ENCODE peak calls at places on chromosomes 2 and 18, in ten cellular contexts. O is spleen, C is activated B cell treated with CpG ODN at 0.5 μM for 24 hours, V is cardiac muscle cell, M is retinal pigment epithelial cell, Z is progenitor cell of endocrine pancreas, I is ovary, E is psoas muscle, D is fibroblast of the aortic adventitia, T is fibroblast of mammary gland. G is an unnamed sample.

GRCh38 chr2:234142530-234142929 is 92.0 kb downstream of the SPP2 start:
- DNase-seq in M (no peak), V (no peak), T (no peak), Z (no peak), I (no peak), E (no peak), O (no peak), C (no peak), D (peak), G (no peak)

GRCh38 chr2:25677877-25678276 is 4.5 kb upstream of the DTNB start:
- DNase-seq in M (no peak), C (no peak), Z (no peak), O (no peak), I (no peak), V (no peak), D (no peak), T (no peak), E (no peak), G (no peak)

GRCh38 chr2:158205215-158205614 is 103.5 kb downstream of the UPP2 start:
- DNase-seq in O (no peak), D (no peak), Z (no peak), E (no peak), I (no peak), C (no peak), M (no peak), V (no peak), T (no peak), G (no peak)

GRCh38 chr2:118657451-118657850 is 190.0 kb downstream of the EN1 start:
- DNase-seq in D (peak), V (no peak), M (no peak), E (no peak), C (no peak), I (no peak), Z (no peak), O (no peak), T (peak), G (no peak)

GRCh38 chr18:57436193-57436964 is 1.2 kb downstream of the ONECUT2 start:
- DNase-seq in I (no peak), D (no peak), M (no peak), E (no peak), Z (no peak), V (no peak), C (no peak), O (no peak), T (no peak), G (no peak)

GRCh38 chr18:55024568-55024967 is 65.3 kb upstream of the CCDC68 start:
- DNase-seq in D (no peak), M (no peak), C (no peak), T (no peak), I (no peak), V (no peak), O (no peak), E (no peak), Z (no peak), G (no peak)

GRCh38 chr18:9775172-9775571 is 67.1 kb downstream of the RAB31 start:
- DNase-seq in C (no peak), T (no peak), D (no peak), M (no peak), Z (no peak), E (no peak), O (no peak), V (peak), I (no peak), G (no peak)

GRCh38 chr2:108870069-108870644 is 83.6 kb downstream of the CCDC138 start:
- DNase-seq in V (peak), C (no peak), O (no peak), D (no peak), M (no peak), Z (no peak), I (no peak), E (no peak), T (no peak), G (no peak)

GRCh38 chr2:38443021-38443541 is 66.0 kb upstream of the ATL2 start:
- DNase-seq in D (peak), O (no peak), I (peak), C (no peak), Z (no peak), M (no peak), T (peak), E (no peak), V (peak), G (no peak)

GRCh38 chr2:207805566-207806226 is 36.0 kb upstream of the FZD5 start:
- DNase-seq in Z (no peak), V (no peak), M (no peak), E (no peak), O (no peak), D (peak), T (peak), I (no peak), C (no peak), G (no peak)

GRCh38 chr2:136085810-136086209 is 32.1 kb downstream of the CXCR4 start:
- DNase-seq in E (no peak), M (peak), D (no peak), C (no peak), V (no peak), Z (no peak), I (no peak), T (no peak), O (no peak), G (no peak)

GRCh38 chr2:240655931-240656886 is 26.5 kb downstream of the AQP12B start:
- DNase-seq in D (peak), E (no peak), C (no peak), M (no peak), T (peak), V (peak), I (no peak), O (no peak), Z (no peak), G (no peak)

GRCh38 chr2:11745613-11746375 is 638 bp upstream of the LPIN1 start:
- DNase-seq in M (no peak), T (no peak), V (no peak), O (peak), E (peak), C (no peak), D (no peak), Z (no peak), I (peak), G (no peak)

GRCh38 chr2:11746376-11746806 is at the start of gene LPIN1:
- DNase-seq in C (peak), Z (peak), D (peak), I (peak), M (peak), O (peak), E (peak), T (peak), V (peak), G (peak)

GRCh38 chr2:11743846-11744553 is 2.4 kb upstream of the LPIN1 start:
- DNase-seq in V (peak), M (peak), Z (peak), C (peak), I (peak), E (peak), O (peak), D (peak), T (peak), G (peak)

GRCh38 chr2:11743531-11743815 is 3.0 kb upstream of the LPIN1 start:
- DNase-seq in O (no peak), C (no peak), E (peak), T (no peak), M (no peak), D (no peak), V (no peak), I (no peak), Z (no peak), G (no peak)

DNA sequence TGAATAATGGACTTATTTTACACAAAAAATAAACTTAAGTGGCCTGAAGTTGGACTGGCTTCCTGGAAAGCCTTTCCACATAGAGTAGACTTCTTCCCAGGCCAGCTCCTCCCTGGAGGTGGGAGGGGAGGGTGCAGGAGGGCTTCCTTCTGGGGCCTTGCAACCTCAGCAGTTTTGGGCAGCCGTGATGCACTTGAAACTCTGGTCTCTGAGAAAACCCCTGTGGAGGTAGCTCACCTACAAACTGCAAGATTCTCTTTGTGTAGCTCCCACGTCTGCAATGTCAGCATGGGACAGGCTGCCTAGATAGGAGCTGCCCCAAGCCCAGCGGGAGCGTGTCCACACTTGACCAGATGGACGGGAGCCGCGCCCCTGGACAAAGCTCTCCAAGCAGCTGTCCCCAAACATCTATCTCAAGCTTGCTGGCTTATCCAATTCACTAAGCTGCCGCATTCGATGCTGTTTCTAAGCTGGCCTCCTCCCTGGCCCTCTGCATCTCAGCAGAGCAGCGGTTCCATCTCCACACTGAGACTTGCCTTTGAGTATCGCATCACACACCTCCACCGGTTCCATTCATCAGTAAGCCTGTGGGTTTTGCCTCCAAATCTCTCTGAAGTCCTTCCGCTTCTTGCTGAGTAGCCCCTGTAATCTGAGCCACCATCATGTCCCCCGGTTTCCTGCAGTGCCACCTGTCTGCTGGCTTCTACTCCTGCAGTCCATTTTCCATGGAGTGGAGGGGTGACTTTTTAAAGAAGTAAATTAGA is 1.6 kb upstream of the LPIN1 start:
- DNase-seq in O (peak), V (peak), Z (no peak), C (no peak), T (peak), I (no peak), E (peak), D (peak), M (no peak), G (peak)
- TF ChIP-seq CTCF in O (no peak), V (peak), Z (peak), C (no peak), T (peak), I (peak), E (peak), D (peak), M (peak), G (peak)

GRCh38 chr18:48955528-48956261 is 4.9 kb upstream of the SMAD7 start:
- DNase-seq in V (peak), T (peak), I (no peak), Z (no peak), E (peak), O (peak), D (peak), M (peak), C (no peak), G (no peak)
- TF ChIP-seq CTCF in V (peak), T (peak), I (no peak), Z (no peak), E (peak), O (no peak), D (peak), M (peak), C (no peak), G (no peak)

DNA sequence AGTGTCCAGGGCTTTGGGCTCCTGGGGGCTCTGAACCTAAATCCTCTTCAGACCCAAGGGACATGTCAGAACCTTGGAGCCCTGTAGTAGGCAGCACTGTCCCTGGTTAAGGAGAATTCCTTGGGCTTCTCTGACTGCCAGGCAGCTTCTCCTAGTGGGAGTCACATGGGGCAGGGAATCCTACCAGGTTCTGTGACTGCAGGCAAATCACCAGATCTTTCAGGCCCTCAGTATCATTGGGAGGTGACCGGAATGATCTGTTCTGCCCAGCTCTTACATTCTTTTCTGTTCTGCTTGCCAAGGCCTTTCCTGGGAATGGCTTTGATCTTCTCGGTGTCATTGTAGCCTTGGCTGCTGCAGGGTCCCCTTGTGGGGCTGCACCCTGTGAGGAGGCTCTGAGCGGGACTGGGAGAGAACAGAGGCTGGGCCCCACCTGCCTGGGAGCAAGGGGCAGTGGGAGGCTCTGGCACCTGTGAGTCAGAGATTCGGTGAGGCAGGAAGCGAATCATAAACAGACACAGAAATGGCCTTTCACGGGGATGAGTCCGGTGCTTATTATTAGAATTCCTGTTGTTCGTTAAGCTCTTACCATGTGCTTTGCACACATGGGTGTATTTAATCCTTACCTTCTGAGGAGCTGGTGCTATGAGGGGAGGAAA is 14.1 kb downstream of the CEP68 start:
- DNase-seq in T (peak), V (peak), O (no peak), I (no peak), E (no peak), Z (no peak), C (no peak), M (peak), D (peak), G (no peak)
- TF ChIP-seq CTCF in T (peak), V (peak), O (no peak), I (peak), E (peak), Z (no peak), C (no peak), M (peak), D (peak), G (no peak)

GRCh38 chr2:65919579-65920188 is 487.3 kb upstream of the SPRED2 start:
- DNase-seq in V (no peak), O (no peak), D (no peak), C (no peak), Z (no peak), E (no peak), T (no peak), I (no peak), M (no peak), G (no peak)

GRCh38 chr2:65917990-65918389 is 485.6 kb upstream of the SPRED2 start:
- DNase-seq in C (no peak), V (no peak), I (no peak), D (no peak), Z (no peak), T (no peak), E (no peak), O (no peak), M (no peak), G (no peak)

GRCh38 chr2:65920659-65921058 is 488.3 kb upstream of the SPRED2 start:
- DNase-seq in M (no peak), E (no peak), I (no peak), V (no peak), D (no peak), C (no peak), O (no peak), Z (no peak), T (no peak), G (no peak)

GRCh38 chr2:65916785-65917295 is 484.4 kb upstream of the SPRED2 start:
- DNase-seq in Z (no peak), M (no peak), I (no peak), E (no peak), T (no peak), C (no peak), D (no peak), O (no peak), V (no peak), G (no peak)

DNA sequence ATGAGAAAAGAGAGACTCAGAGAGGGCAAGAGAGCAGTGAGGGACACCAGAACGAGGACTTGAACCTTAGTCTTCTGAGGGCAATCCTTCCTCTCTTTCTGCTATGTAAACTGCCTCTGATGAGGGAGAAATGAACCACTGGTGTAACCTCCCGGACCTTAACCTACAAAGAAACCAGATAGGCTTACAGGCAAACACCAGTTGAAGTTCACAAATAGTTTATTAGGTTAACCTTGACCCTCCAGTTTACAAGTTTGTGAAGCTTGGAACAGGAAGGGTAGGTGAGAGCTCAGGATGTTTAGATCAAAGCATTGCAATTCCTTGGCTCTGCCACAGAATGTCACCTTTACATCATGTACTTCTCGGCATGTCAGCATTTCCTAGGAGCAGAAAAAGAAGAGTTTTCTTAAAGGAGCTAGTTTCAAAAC is 486.4 kb upstream of the SPRED2 start:
- DNase-seq in C (no peak), Z (no peak), M (no peak), T (no peak), E (no peak), O (no peak), D (no peak), V (no peak), I (no peak), G (no peak)
- TF ChIP-seq CTCF in C (no peak), Z (peak), M (no peak), T (no peak), E (no peak), O (no peak), D (no peak), V (no peak), I (no peak), G (peak)

DNA sequence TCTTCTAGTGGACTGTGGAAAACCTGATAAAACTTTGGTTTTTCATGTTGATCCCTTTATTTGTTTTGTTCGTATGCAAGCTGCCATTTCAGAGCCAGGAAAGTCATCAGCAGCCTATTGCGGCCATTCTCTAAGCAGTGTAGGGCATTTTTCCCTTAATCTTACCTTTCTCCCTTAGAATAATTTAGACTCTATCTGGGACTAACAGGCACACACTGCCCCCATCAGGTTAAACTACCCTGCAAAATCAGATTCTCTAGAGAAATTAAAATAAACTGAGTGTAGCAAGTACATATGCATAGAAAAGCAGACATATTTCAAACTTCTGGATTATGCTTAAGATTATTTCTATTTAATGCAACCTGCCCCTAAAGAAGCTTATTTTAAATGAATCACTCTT is 347.4 kb downstream of the METTL4 start:
- DNase-seq in E (no peak), V (peak), C (no peak), Z (no peak), O (no peak), T (peak), I (no peak), M (no peak), D (peak), G (no peak)
- TF ChIP-seq CTCF in E (peak), V (peak), C (no peak), Z (peak), O (peak), T (peak), I (no peak), M (peak), D (peak), G (peak)

GRCh38 chr18:23207191-23207955 is 72.1 kb downstream of the CABLES1 start:
- DNase-seq in T (peak), V (no peak), C (no peak), I (no peak), M (no peak), O (no peak), D (peak), E (no peak), Z (no peak), G (no peak)
- TF ChIP-seq CTCF in T (peak), V (peak), C (no peak), I (no peak), M (peak), O (no peak), D (peak), E (no peak), Z (peak), G (peak)

GRCh38 chr2:101204400-101205095 is 48.1 kb upstream of the CNOT11 start:
- DNase-seq in D (peak), I (no peak), M (no peak), C (no peak), Z (no peak), T (no peak), E (no peak), O (no peak), V (peak), G (no peak)
- TF ChIP-seq CTCF in D (peak), I (no peak), M (peak), C (no peak), Z (peak), T (peak), E (no peak), O (no peak), V (peak), G (no peak)

GRCh38 chr2:179850188-179850587 is 11.2 kb downstream of the ZNF385B start:
- DNase-seq in Z (no peak), D (peak), V (peak), E (no peak), T (peak), I (no peak), M (no peak), C (no peak), O (no peak), G (no peak)
- TF ChIP-seq CTCF in Z (no peak), D (peak), V (peak), E (no peak), T (peak), I (no peak), M (peak), C (no peak), O (no peak), G (no peak)

GRCh38 chr2:105179469-105180372 is 61.8 kb upstream of the GPR45 start:
- DNase-seq in O (no peak), D (peak), Z (no peak), C (no peak), E (no peak), T (peak), M (peak), V (peak), I (peak), G (no peak)
- TF ChIP-seq CTCF in O (no peak), D (peak), Z (peak), C (no peak), E (no peak), T (peak), M (peak), V (peak), I (no peak), G (peak)

GRCh38 chr2:112583497-112584133 is 794 bp upstream of the CHCHD5 start:
- DNase-seq in O (no peak), Z (no peak), T (peak), I (no peak), M (no peak), E (no peak), C (no peak), V (peak), D (no peak), G (no peak)
- TF ChIP-seq CTCF in O (no peak), Z (no peak), T (no peak), I (no peak), M (no peak), E (no peak), C (no peak), V (no peak), D (no peak), G (peak)